ENCODE peak calls at places on chromosomes 11 and 22, in six cellular contexts. C is cardiac fibroblast; O is gastrocnemius medialis; W is CD8-positive, alpha-beta T cell; F is choroid plexus epithelial cell; X is HCT116. K is an unnamed sample.

GRCh38 chr22:35589071-35589735 is 27.9 kb downstream of the MB start:
- DNase-seq in C (peak), O (peak), W (no peak), F (peak), X (peak), K (no peak)

GRCh38 chr22:30830907-30831306 is 136.2 kb downstream of the OSBP2 start:
- DNase-seq in C (peak), O (no peak), W (no peak), F (peak), X (peak), K (peak)

GRCh38 chr11:63375434-63375833 is 5.8 kb downstream of the SLC22A9 start:
- DNase-seq in C (no peak), O (no peak), W (no peak), F (no peak), X (no peak), K (no peak)

GRCh38 chr11:15327786-15328231 is 213.1 kb downstream of the INSC start:
- DNase-seq in C (peak), O (no peak), W (no peak), F (peak), X (peak), K (peak)

GRCh38 chr11:197741-198235 is 4.9 kb downstream of the SCGB1C1 start:
- DNase-seq in C (no peak), O (no peak), W (no peak), F (no peak), X (no peak), K (peak)

GRCh38 chr22:31537019-31537535 is 40.7 kb downstream of the SFI1 start:
- DNase-seq in C (no peak), O (no peak), W (no peak), F (peak), X (no peak), K (no peak)

GRCh38 chr22:45602004-45602733 is 69.5 kb upstream of the ATXN10 start:
- DNase-seq in C (no peak), O (no peak), W (no peak), F (no peak), X (no peak), K (no peak)

GRCh38 chr11:109728056-109728455 is 306.1 kb downstream of the C11orf87 start:
- DNase-seq in C (no peak), O (no peak), W (no peak), F (no peak), X (peak), K (no peak)

GRCh38 chr11:1049071-1049405 is 12.5 kb upstream of the MUC6 start:
- DNase-seq in C (no peak), O (no peak), W (no peak), F (no peak), X (no peak), K (no peak)

GRCh38 chr22:47251911-47252310 is 489.5 kb downstream of the TBC1D22A start:
- DNase-seq in C (no peak), O (no peak), W (no peak), F (no peak), X (no peak), K (no peak)

GRCh38 chr22:22999473-22999872 is 70.8 kb upstream of the GNAZ start:
- DNase-seq in C (peak), O (no peak), W (no peak), F (peak), X (no peak), K (no peak)

GRCh38 chr11:67626970-67627369 is 2.8 kb downstream of the NUDT8 start:
- DNase-seq in C (no peak), O (no peak), W (no peak), F (no peak), X (no peak), K (no peak)

GRCh38 chr22:19869497-19870152 is 15.0 kb upstream of the GNB1L start:
- DNase-seq in C (no peak), O (no peak), W (no peak), F (no peak), X (no peak), K (no peak)

GRCh38 chr11:12876988-12877387 is 132.1 kb upstream of the RASSF10 start:
- DNase-seq in C (no peak), O (no peak), W (no peak), F (no peak), X (no peak), K (no peak)

GRCh38 chr11:111819161-111820058 is 52.0 kb downstream of the ALG9 start:
- DNase-seq in C (peak), O (peak), W (no peak), F (peak), X (no peak), K (peak)

GRCh38 chr11:134761926-134762247 is 349.8 kb upstream of the B3GAT1 start:
- DNase-seq in C (no peak), O (no peak), W (no peak), F (no peak), X (no peak), K (no peak)

GRCh38 chr11:116294630-116295029 is 478.2 kb downstream of the BUD13 start:
- DNase-seq in C (no peak), O (no peak), W (no peak), F (peak), X (no peak), K (no peak)

GRCh38 chr22:39183991-39184585 is 31.6 kb upstream of the CBX7 start:
- DNase-seq in C (peak), O (no peak), W (no peak), F (peak), X (peak), K (peak)

GRCh38 chr11:1573847-1574255 is 1.8 kb upstream of the DUSP8 start:
- DNase-seq in C (no peak), O (no peak), W (no peak), F (no peak), X (peak), K (no peak)

GRCh38 chr22:23182289-23183106 is 2.2 kb downstream of the BCR start:
- DNase-seq in C (no peak), O (peak), W (no peak), F (peak), X (no peak), K (no peak)

GRCh38 chr11:111330234-111330893 is 32.0 kb downstream of the POU2AF3 start:
- DNase-seq in C (no peak), O (no peak), W (no peak), F (no peak), X (no peak), K (no peak)

GRCh38 chr11:61587541-61587941 is 6.7 kb upstream of the SYT7 start:
- DNase-seq in C (no peak), O (no peak), W (no peak), F (peak), X (no peak), K (peak)

GRCh38 chr11:68026391-68027105 is 3.9 kb upstream of the NDUFS8 start:
- DNase-seq in C (no peak), O (no peak), W (no peak), F (no peak), X (no peak), K (no peak)

GRCh38 chr22:20580611-20581502 is 73.4 kb downstream of the MED15 start:
- DNase-seq in C (no peak), O (no peak), W (no peak), F (no peak), X (no peak), K (no peak)

GRCh38 chr22:29073618-29074275 is 912 bp downstream of the KREMEN1 start:
- DNase-seq in C (no peak), O (no peak), W (no peak), F (peak), X (no peak), K (peak)

GRCh38 chr11:15525582-15525981 is 410.9 kb downstream of the INSC start:
- DNase-seq in C (no peak), O (no peak), W (no peak), F (no peak), X (no peak), K (no peak)

GRCh38 chr11:94809251-94809650 is 41.1 kb downstream of the AMOTL1 start:
- DNase-seq in C (peak), O (no peak), W (no peak), F (peak), X (no peak), K (no peak)

GRCh38 chr22:30325724-30326703 is 727 bp downstream of the TBC1D10A start:
- DNase-seq in C (no peak), O (no peak), W (no peak), F (no peak), X (no peak), K (peak)

GRCh38 chr11:108757630-108758029 is 92.8 kb downstream of the DDX10 start:
- DNase-seq in C (no peak), O (no peak), W (no peak), F (no peak), X (no peak), K (no peak)

GRCh38 chr11:34492806-34493414 is 20.7 kb downstream of the ELF5 start:
- DNase-seq in C (peak), O (no peak), W (no peak), F (peak), X (peak), K (peak)

GRCh38 chr11:16286095-16286494 is 70.3 kb downstream of the SOX6 start:
- DNase-seq in C (no peak), O (no peak), W (no peak), F (no peak), X (no peak), K (no peak)

GRCh38 chr11:43649921-43650320 is 30.6 kb upstream of the HSD17B12 start:
- DNase-seq in C (no peak), O (no peak), W (no peak), F (no peak), X (no peak), K (no peak)

GRCh38 chr11:75497788-75498404 is 27.8 kb downstream of the GDPD5 start:
- DNase-seq in C (no peak), O (no peak), W (no peak), F (no peak), X (no peak), K (no peak)

GRCh38 chr11:61550665-61551227 is 30.1 kb downstream of the SYT7 start:
- DNase-seq in C (no peak), O (no peak), W (no peak), F (no peak), X (no peak), K (no peak)

GRCh38 chr11:12241401-12241800 is 131.0 kb downstream of the MICAL2 start:
- DNase-seq in C (no peak), O (no peak), W (no peak), F (no peak), X (no peak), K (no peak)

GRCh38 chr11:44595006-44595405 is 29.5 kb downstream of the CD82 start:
- DNase-seq in C (no peak), O (no peak), W (no peak), F (no peak), X (no peak), K (no peak)

GRCh38 chr11:116037851-116038250 is 533.6 kb upstream of the CADM1 start:
- DNase-seq in C (no peak), O (no peak), W (no peak), F (no peak), X (no peak), K (no peak)

GRCh38 chr11:47523491-47524199 is 29.3 kb downstream of the CELF1 start:
- DNase-seq in C (peak), O (peak), W (no peak), F (peak), X (no peak), K (peak)
- H3K4me3 ChIP-seq in C (no peak), O (peak), W (no peak), F (peak), X (peak), K (peak)

DNA sequence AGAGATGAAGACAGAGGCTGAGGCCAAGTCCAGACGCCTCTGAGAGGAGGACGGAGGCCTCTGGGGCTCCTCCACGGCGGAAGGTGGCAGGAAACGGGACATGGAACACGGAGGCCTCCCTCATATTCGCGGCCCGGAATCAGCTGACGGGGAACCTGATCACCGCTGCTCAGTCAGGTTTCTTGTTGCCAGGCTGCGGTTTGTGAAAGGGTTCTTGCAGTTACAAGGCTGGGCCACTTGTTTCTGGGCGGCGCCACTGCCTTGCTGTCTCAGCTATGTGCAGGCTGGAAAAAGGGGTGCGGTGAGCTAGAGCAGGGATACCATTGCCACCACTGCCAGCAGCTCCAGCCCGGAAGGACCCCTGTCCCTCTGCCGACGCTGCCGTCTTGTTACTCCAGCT is 10.0 kb upstream of the MMP1 start:
- DNase-seq in C (peak), O (no peak), W (no peak), F (peak), X (peak), K (no peak)
- TF ChIP-seq CTCF in C (peak), O (no peak), W (no peak), F (peak), X (peak), K (no peak)

DNA sequence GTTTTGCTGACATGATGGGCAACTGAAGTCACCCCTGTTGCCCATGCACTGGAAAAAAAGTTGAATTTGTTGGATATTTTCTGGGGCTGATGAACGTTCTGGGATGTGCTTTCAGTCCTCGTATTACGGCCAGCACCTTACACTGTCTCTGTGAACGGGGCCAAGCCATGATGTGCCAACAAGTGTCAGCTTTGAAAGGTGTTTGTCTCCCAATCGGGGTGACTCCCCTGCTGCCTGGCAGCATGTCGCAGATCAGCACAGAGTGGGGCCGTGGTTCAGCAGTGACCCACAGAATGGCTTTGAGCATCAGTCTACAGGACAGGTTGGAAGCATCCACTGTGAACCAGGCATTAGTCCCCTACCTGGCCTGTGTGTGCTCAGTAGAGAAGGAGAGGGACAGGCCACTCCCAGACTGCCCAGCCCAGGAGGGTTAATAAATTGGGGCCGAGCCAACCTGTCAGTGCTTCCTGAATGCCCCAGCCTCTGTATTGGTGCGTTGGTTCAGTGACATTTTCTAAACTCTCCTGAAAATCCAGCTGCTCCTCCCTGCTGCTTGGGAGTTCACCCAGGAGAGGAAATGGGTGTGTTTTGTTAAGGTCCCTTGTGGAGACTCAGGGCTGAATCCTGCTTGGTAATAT is 50.8 kb upstream of the TTC12 start:
- DNase-seq in C (no peak), O (no peak), W (no peak), F (no peak), X (no peak), K (no peak)
- H3K4me3 ChIP-seq in C (no peak), O (no peak), W (no peak), F (no peak), X (no peak), K (no peak)

GRCh38 chr11:130198964-130199363 is 39.4 kb downstream of the ST14 start:
- DNase-seq in C (no peak), O (no peak), W (no peak), F (no peak), X (no peak), K (no peak)
- TF ChIP-seq CTCF in C (no peak), O (no peak), W (no peak), F (peak), X (no peak), K (no peak)

DNA sequence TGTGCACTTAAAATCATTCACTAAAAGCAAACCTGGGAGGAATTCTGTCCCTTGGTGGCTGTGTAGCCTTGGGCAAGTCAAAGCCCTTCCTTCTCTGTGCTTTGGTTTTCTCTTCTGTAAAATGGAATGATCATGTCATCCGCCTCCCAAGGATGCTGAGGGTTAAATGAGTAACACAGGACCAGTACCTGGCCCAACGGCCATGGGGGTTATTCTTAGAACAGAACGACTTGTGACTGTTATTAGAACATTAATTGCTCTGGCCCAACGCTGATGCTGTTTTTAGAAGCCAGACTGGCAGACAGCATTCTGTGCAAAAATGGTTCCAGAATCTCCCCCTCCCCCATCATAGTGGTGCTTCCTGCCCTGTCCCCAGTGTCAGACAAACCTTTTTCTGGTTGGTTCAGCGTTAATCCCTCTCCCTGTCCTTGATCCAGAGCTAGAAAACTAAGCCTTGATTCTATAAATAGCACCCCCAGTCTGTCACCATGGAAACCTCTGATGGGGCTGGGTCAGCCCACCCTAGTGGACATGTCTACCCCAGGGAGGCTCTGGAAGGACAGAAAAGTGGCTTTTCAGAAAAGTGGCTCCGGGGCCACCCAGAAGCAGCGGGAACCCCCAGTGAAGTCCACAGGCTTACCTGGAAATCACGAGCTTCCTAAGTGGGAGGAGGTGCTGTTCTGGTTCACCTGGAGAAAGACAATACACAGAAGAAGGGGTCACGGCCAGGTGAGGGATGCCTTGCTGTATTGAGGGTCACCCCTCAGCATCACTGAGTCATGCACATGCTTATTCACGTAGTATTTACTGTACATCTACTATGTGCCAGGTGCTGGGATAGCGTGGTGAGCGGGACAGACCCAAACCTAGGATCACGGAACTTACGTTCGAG is 15.5 kb upstream of the TFIP11 start:
- DNase-seq in C (no peak), O (peak), W (no peak), F (no peak), X (no peak), K (peak)
- H3K4me3 ChIP-seq in C (no peak), O (no peak), W (no peak), F (no peak), X (no peak), K (no peak)

GRCh38 chr11:27204527-27204926 is 158.5 kb downstream of the CCDC34 start:
- DNase-seq in C (peak), O (no peak), W (no peak), F (peak), X (peak), K (no peak)
- TF ChIP-seq CTCF in C (peak), O (no peak), W (no peak), F (peak), X (peak), K (peak)

DNA sequence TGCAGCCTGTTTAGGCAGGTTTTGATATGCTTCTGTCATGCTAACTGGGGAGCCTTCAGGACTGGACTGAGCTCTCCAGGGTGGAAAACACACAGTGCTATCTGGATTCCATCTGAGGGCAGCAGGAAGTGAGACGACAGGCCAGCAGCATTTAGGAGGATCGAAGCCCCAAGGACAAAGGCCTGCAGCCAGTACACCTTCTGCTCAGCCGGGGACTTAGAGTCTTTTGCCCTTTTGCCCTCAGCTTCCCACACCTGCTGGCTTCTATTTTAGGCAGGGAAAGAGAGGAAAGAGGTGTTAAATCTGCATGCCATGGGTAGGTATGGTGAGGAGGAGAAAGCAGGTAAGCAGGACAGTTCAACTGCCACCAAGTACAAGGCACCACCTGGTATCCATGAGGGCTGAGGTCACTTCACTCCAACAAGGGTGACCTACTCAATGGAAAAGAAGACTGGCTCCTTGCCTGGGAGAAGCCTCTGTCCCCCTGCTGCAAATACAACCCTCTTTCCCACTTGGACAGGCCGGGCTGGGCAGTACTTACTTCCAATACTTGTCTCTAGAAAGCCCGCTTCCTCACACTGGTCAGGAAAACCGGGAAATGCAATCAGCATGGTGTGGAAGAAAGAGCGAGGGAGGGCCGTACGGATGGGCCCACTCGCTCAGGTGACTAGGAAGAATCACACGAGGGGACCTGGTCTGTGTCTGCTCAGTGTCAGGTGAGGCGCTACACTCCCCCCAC is 12.3 kb downstream of the LARGE2 start:
- DNase-seq in C (no peak), O (no peak), W (no peak), F (no peak), X (no peak), K (no peak)
- H3K4me3 ChIP-seq in C (no peak), O (no peak), W (no peak), F (no peak), X (no peak), K (no peak)